ENCODE peak calls at places on chromosomes 4 and X, in eight cellular contexts. E is body of pancreas; C is tibial artery; Y is left ventricle myocardium inferior; H is IMR-90; O is CD4-positive, CD25-positive, alpha-beta regulatory T cell; R is fibroblast of lung; I is bronchial epithelial cell. X is an unnamed sample.

GRCh38 chr4:86043755-86044592 is 315.9 kb downstream of the MAPK10 start:
- DNase-seq in O (no peak), C (no peak), Y (no peak), H (peak; percentile 55), R (peak; percentile 68), E (no peak), I (peak; percentile 44), X (no peak)

GRCh38 chr4:126799971-126800722 is 832.6 kb upstream of the INTU start:
- DNase-seq in Y (no peak), O (no peak), R (peak; percentile 60), I (peak; percentile 26), C (no peak), E (no peak), H (peak; percentile 70), X (no peak)

GRCh38 chr4:14254252-14254651 is 626.7 kb upstream of the BOD1L1 start:
- DNase-seq in E (peak; percentile 54), C (peak; percentile 65), H (peak; percentile 6), Y (peak; percentile 19), O (no peak), R (peak; percentile 10), I (peak; percentile 48), X (no peak)

GRCh38 chr4:100492129-100492528 is 25.7 kb downstream of the EMCN start:
- DNase-seq in H (no peak), O (no peak), Y (no peak), R (no peak), I (no peak), E (no peak), C (no peak), X (no peak)

GRCh38 chrX:25941087-25941486 is 197.1 kb upstream of the MAGEB18 start:
- DNase-seq in I (peak; percentile 86), C (no peak), H (peak; percentile 7), E (no peak), Y (no peak), R (peak; percentile 3), O (no peak), X (no peak)

GRCh38 chr4:929970-930625 is 2.0 kb downstream of the GAK start:
- DNase-seq in Y (no peak), I (peak; percentile 13), E (peak; percentile 15), R (peak; percentile 43), H (peak; percentile 71), O (no peak), C (peak; percentile 34), X (no peak)

GRCh38 chr4:79225360-79225759 is 100.5 kb downstream of the NAA11 start:
- DNase-seq in Y (no peak), O (no peak), H (no peak), R (peak; percentile 53), I (no peak), E (no peak), C (no peak), X (no peak)

GRCh38 chr4:137905930-137906329 is 336.2 kb downstream of the SLC7A11 start:
- DNase-seq in H (peak; percentile 51), C (no peak), Y (no peak), O (no peak), I (no peak), R (no peak), E (no peak), X (no peak)

GRCh38 chr4:186746581-186746980 is 22.9 kb upstream of the FAT1 start:
- DNase-seq in E (no peak), H (peak; percentile 83), O (no peak), I (peak; percentile 68), C (no peak), Y (no peak), R (no peak), X (no peak)

GRCh38 chr4:1759170-1759817 is 33.8 kb upstream of the FGFR3 start:
- DNase-seq in I (no peak), R (no peak), E (no peak), O (no peak), H (no peak), Y (no peak), C (no peak), X (no peak)

GRCh38 chr4:105923507-105924238 is 28.4 kb downstream of the NPNT start:
- DNase-seq in I (peak; percentile 55), H (no peak), C (peak; percentile 64), R (peak; percentile 59), O (no peak), E (no peak), Y (no peak), X (no peak)

GRCh38 chr4:1562371-1562770 is 121.7 kb downstream of the FAM53A start:
- DNase-seq in O (no peak), H (no peak), I (no peak), E (no peak), C (no peak), Y (no peak), R (no peak), X (no peak)

GRCh38 chrX:148695362-148695761 is 194.9 kb downstream of the AFF2 start:
- DNase-seq in C (no peak), E (no peak), H (no peak), Y (no peak), I (no peak), R (no peak), O (no peak), X (no peak)

GRCh38 chrX:50905334-50905733 is 5.2 kb upstream of the BMP15 start:
- DNase-seq in Y (no peak), R (peak; percentile 0), O (no peak), H (no peak), I (no peak), E (no peak), C (no peak), X (no peak)

GRCh38 chr4:122747883-122748282 is 15.4 kb downstream of the BBS12 start:
- DNase-seq in H (peak; percentile 91), O (no peak), R (peak; percentile 85), Y (no peak), I (peak; percentile 68), C (no peak), E (no peak), X (no peak)

GRCh38 chrX:19867411-19867732 is 20.0 kb downstream of the SH3KBP1 start:
- DNase-seq in E (no peak), H (peak; percentile 79), Y (no peak), I (no peak), R (peak; percentile 75), O (no peak), C (no peak), X (no peak)

GRCh38 chr4:111943796-111944203 is 201.5 kb upstream of the FAM241A start:
- DNase-seq in E (peak; percentile 51), I (peak; percentile 69), C (no peak), H (no peak), O (no peak), Y (no peak), R (peak; percentile 40), X (no peak)

GRCh38 chr4:123463869-123464268 is 67.3 kb downstream of the SPRY1 start:
- DNase-seq in Y (no peak), E (no peak), I (no peak), C (no peak), R (no peak), H (no peak), O (no peak), X (no peak)

GRCh38 chrX:94751611-94752010 is 1077.6 kb downstream of the FAM133A start:
- DNase-seq in Y (no peak), I (no peak), O (no peak), H (no peak), C (no peak), E (no peak), R (no peak), X (no peak)

DNA sequence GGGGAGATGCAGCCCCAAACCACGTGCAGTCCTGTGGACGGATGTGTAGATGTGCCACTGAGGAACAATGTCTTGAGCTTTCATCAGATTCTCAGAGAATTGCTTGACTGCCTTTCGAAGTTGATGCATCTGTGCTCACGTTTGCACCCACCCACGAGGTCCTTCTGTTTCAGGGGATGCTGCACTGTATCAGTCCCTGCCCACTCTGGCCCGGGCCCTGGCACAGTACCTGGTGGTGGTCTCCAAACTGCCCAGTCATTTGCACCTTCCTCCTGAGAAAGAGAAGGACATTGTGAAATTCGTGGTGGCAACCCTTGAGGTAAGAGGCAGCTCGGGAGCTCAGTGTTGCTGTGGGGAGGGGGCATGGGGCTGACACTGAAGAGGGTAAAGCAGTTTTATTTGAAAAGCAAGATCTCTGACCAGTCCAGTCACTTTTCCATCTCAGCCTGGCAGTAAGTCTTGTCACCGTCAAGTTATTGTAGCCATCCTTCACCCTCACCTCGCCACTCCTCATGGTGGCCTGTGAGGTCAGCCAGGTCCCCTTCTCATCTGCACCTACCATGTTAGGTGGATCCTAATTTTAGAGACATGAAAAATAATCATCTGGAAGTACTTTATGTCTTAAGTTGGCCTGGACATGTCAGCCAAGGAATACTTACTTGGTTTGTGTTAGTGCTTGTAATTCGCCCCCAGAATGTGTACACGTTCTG is 36.4 kb upstream of the MSANTD1 start:
- DNase-seq in I (no peak), O (no peak), C (peak; percentile 9), H (no peak), E (no peak), Y (no peak), R (no peak), X (no peak)
- H3K36me3 ChIP-seq in I (peaks cover 35% of the 10 kb centered on the region), O (peaks cover 93% of the 10 kb centered on the region), C (peaks cover 81% of the 10 kb centered on the region), H (peaks cover 55% of the 10 kb centered on the region), E (peaks cover 46% of the 10 kb centered on the region), Y (peaks cover 82% of the 10 kb centered on the region), R (peaks cover 14% of the 10 kb centered on the region), X (peaks cover 67% of the 10 kb centered on the region)

DNA sequence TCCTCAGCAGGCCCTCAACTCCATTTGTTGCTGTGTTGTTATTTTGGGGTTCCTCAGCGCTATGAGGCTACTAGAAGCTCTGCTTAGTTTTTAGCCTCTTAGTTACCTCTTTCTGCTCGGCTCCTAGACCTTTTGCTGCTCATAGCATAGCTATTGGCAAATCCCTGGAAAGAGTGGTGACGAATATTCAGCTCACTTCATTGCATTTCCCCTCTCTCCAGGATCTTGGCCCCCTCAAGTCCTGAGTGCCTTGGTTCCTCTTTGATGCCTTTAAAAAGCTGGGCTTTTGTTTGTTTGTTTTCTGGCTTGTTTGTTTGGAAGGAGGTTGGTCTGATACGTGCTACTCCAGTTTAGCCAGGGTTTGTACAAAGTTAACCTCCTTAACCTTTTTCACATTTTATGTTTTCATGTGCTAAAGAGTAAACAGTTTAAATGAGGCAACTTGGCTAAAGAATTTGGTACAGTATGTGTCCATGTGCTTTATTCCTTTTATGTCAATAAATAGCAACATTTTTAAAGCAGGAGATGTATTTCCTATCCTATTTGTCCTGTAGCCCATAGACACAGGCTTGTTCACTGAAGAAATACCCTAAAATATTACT is 31.5 kb downstream of the SMAD1 start:
- DNase-seq in O (no peak), H (no peak), E (no peak), R (no peak), Y (no peak), C (no peak), I (no peak), X (no peak)
- H3K36me3 ChIP-seq in O (no peaks in the 10 kb centered on the region), H (peaks cover 8% of the 10 kb centered on the region), E (no peaks in the 10 kb centered on the region), R (no peaks in the 10 kb centered on the region), Y (peaks cover 13% of the 10 kb centered on the region), C (peaks cover 5% of the 10 kb centered on the region), I (peaks cover 6% of the 10 kb centered on the region), X (peaks cover 47% of the 10 kb centered on the region)

GRCh38 chrX:53594354-53594753 is 92.2 kb downstream of the HUWE1 start:
- DNase-seq in H (peak; percentile 70), O (no peak), C (no peak), R (peak; percentile 5), Y (no peak), I (no peak), E (no peak), X (no peak)
- H3K36me3 ChIP-seq in H (peaks cover 24% of the 10 kb centered on the region), O (peaks cover 81% of the 10 kb centered on the region), C (peaks cover 44% of the 10 kb centered on the region), R (peaks cover 8% of the 10 kb centered on the region), Y (peaks cover 68% of the 10 kb centered on the region), I (peaks cover 5% of the 10 kb centered on the region), E (peaks cover 14% of the 10 kb centered on the region), X (peaks cover 75% of the 10 kb centered on the region)

DNA sequence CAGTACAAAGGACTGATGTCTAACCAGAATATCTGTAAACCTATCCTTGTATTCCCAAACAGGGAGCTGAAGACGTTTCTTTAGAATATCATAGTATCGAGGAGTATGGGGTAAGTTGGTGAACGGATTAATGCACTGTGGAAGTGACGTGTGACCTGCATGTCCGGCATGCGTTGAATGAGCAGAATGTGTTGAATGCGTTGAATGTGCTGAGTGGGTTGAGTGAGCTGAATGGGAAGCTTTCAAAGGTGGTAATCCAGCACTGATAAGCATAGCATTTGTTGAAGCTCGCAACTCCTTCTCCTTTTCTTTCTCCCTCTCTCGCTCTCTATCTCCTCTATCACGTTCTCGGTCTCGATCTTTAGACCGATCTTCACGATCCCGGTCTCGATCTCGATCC is 8.1 kb downstream of the DHX15 start:
- DNase-seq in H (no peak), Y (no peak), R (no peak), C (no peak), E (no peak), O (no peak), I (no peak), X (no peak)
- H3K36me3 ChIP-seq in H (peaks cover 30% of the 10 kb centered on the region), Y (peaks cover 34% of the 10 kb centered on the region), R (peaks cover 6% of the 10 kb centered on the region), C (peaks cover 21% of the 10 kb centered on the region), E (peaks cover 6% of the 10 kb centered on the region), O (peaks cover 46% of the 10 kb centered on the region), I (peaks cover 11% of the 10 kb centered on the region), X (peaks cover 80% of the 10 kb centered on the region)